ENCODE peak calls at places on chromosomes 12 and 14, in four cellular contexts. Y is HCT116, S is K562, U is HepG2. P is an unnamed sample.

GRCh38 chr14:93047661-93048060 is 68.1 kb downstream of the ITPK1 start:
- DNase-seq in S (no peak), Y (no peak), U (no peak), P (no peak)

GRCh38 chr12:115763982-115764621 is 513.4 kb downstream of the MED13L start:
- DNase-seq in U (peak), Y (no peak), S (peak), P (no peak)

GRCh38 chr14:68476212-68476964 is 316.5 kb downstream of the ZFP36L1 start:
- DNase-seq in S (no peak), U (peak), Y (no peak), P (no peak)

GRCh38 chr14:51666070-51666469 is 14.4 kb downstream of the FRMD6 start:
- DNase-seq in S (no peak), U (no peak), Y (no peak), P (no peak)

GRCh38 chr12:99135376-99135775 is 490.3 kb downstream of the APAF1 start:
- DNase-seq in U (no peak), Y (no peak), S (no peak), P (no peak)

GRCh38 chr12:561908-562593 is 101.2 kb downstream of the NINJ2 start:
- DNase-seq in U (no peak), S (peak), Y (no peak), P (no peak)

GRCh38 chr14:87131879-87132278 is 861.1 kb downstream of the GALC start:
- DNase-seq in Y (no peak), S (no peak), U (no peak), P (no peak)

GRCh38 chr12:45989277-45989856 is 1.0 kb downstream of the SCAF11 start:
- DNase-seq in S (no peak), U (no peak), Y (peak), P (no peak)

GRCh38 chr12:125220404-125221273 is 155.4 kb downstream of the AACS start:
- DNase-seq in Y (no peak), S (no peak), U (no peak), P (no peak)

GRCh38 chr14:69259531-69260245 is at the start of gene GALNT16:
- DNase-seq in Y (no peak), S (no peak), U (no peak), P (no peak)

GRCh38 chr12:65170245-65170881 is 980 bp downstream of the LEMD3 start:
- DNase-seq in Y (peak), S (peak), U (peak), P (no peak)

GRCh38 chr12:52534482-52534881 is 14.3 kb upstream of the KRT5 start:
- DNase-seq in Y (no peak), S (peak), U (no peak), P (no peak)
- TF ChIP-seq CTCF in Y (no peak), S (peak), U (peak), P (no peak)

GRCh38 chr12:59973515-59973914 is 377.7 kb downstream of the SLC16A7 start:
- DNase-seq in Y (peak), S (no peak), U (no peak), P (no peak)
- TF ChIP-seq SIN3A in Y (no peak), S (no peak), U (no peak), P (no peak)

GRCh38 chr12:131352296-131352900 is 358.5 kb upstream of the SFSWAP start:
- DNase-seq in Y (no peak), S (no peak), U (no peak), P (no peak)

GRCh38 chr12:131353826-131354225 is 357.1 kb upstream of the SFSWAP start:
- DNase-seq in Y (no peak), S (no peak), U (no peak), P (no peak)

GRCh38 chr12:131355688-131356245 is 355.1 kb upstream of the SFSWAP start:
- DNase-seq in U (no peak), S (no peak), Y (no peak), P (no peak)

GRCh38 chr12:131351319-131352028 is 359.4 kb upstream of the SFSWAP start:
- DNase-seq in Y (peak), U (no peak), S (peak), P (no peak)

DNA sequence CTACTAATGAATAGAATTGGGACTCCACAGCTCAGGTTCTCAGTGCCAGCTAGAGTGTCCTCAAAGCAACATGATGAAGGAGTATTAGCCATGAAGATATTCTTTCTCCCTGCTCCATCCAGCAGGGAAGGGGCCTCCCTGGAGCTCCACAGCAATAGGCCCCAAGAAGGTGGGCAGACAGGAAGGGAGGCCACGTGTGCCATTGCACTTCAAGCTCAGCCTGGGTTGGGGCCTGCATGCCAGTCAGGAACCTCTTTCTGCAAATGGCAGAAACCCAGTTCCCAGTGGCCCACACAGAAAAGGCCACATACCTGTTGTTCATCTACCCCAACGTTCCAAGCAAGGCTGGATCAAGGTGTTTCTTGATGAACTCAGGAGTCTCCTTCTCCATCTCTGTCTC is 357.5 kb upstream of the SFSWAP start:
- DNase-seq in Y (no peak), U (no peak), S (no peak), P (no peak)
- TF ChIP-seq TCF7L2 in Y (no peak), U (no peak), S (no peak), P (no peak)

DNA sequence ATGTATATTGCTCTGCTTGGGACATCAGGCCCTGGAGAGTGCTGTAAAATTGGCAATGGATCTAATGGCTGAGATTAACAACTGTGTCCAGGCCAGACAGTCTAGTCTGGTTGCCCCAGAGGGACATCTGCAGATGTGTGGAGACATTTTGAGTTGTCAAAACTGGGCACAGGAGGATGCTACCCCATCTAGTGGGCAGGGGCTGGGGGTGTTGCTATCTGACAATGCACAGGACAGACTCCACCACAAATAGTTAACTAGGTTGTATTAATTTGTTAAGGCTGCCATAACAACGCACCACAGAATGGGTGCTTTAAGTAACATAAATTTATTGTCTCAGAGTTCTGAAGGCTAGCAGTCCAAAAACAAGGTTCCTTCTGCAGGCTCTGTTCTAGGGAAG is 302.5 kb upstream of the AMIGO2 start:
- DNase-seq in S (no peak), U (no peak), Y (no peak), P (no peak)
- TF ChIP-seq CTCF in S (no peak), U (no peak), Y (peak), P (no peak)

DNA sequence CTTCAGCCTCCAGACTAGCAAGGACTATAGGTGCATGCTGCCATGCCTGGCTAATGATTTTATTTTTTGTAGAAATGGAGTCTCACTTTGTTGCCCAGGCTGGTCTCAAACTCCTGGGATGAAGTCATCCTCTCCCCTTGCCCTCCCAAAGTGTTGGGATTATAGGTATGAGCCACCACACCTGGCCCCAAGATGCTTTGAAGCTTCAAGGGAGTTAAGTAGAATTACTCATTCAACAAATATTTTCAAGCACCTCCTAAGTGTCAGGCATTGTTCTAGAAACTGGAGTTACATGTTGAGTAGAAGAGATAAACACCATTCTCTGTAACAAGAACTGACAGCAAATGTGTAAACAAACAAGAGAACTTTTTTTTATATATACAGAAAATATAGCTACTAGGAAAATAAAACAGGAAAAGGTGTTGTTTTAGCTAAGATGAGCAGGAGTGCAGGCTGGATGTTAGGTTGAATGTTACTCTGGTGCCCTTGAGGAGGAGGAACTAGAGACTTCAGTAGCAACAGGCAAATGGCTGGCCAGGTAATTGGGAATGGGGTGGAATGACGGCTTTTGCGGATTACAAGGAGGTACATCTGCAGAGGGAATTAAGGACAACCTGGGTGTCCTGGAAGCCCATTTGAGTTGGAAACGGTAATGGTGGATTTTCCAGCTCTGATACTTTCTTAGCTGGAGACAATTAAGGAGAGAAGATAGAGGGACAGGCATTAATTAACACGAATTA is 32.0 kb upstream of the CFAP54 start:
- DNase-seq in U (no peak), S (no peak), Y (peak), P (no peak)
- TF ChIP-seq SIN3A in U (no peak), S (no peak), Y (no peak), P (no peak)